ENCODE peak calls at places on chromosomes 6 and 20, in eight cellular contexts. One of them, this sample, is unnamed. For H3K36me3, the result is how much of the 10 kb centered on the place peaks cover.

GRCh38 chr6:27758471-27758870 is 153.7 kb downstream of the OR2B2 start:
- ATAC-seq in body of pancreas: no peak
- ATAC-seq in HCT116: no peak
- ATAC-seq in heart left ventricle: no peak
- ATAC-seq in upper lobe of left lung: no peak
- ATAC-seq in K562: peak
- ATAC-seq in IMR-90: no peak
- ATAC-seq in HepG2: no peak
- ATAC-seq in this sample: no peak

GRCh38 chr20:23349338-23350006 is 1.1 kb upstream of the NXT1 start:
- ATAC-seq in body of pancreas: peak
- ATAC-seq in HCT116: no peak
- ATAC-seq in heart left ventricle: peak
- ATAC-seq in upper lobe of left lung: no peak
- ATAC-seq in K562: no peak
- ATAC-seq in IMR-90: peak
- ATAC-seq in HepG2: peak
- ATAC-seq in this sample: peak

GRCh38 chr6:142822383-142822782 is 122.6 kb downstream of the HIVEP2 start:
- ATAC-seq in body of pancreas: no peak
- ATAC-seq in HCT116: no peak
- ATAC-seq in heart left ventricle: no peak
- ATAC-seq in upper lobe of left lung: no peak
- ATAC-seq in K562: no peak
- ATAC-seq in IMR-90: no peak
- ATAC-seq in HepG2: no peak
- ATAC-seq in this sample: no peak

GRCh38 chr6:14995966-14996602 is 249.8 kb upstream of the JARID2 start:
- ATAC-seq in body of pancreas: no peak
- ATAC-seq in HCT116: no peak
- ATAC-seq in heart left ventricle: peak
- ATAC-seq in upper lobe of left lung: no peak
- ATAC-seq in K562: no peak
- ATAC-seq in IMR-90: no peak
- ATAC-seq in HepG2: no peak
- ATAC-seq in this sample: no peak

GRCh38 chr6:40955181-40955550 is 83.9 kb downstream of the UNC5CL start:
- ATAC-seq in body of pancreas: no peak
- ATAC-seq in HCT116: no peak
- ATAC-seq in heart left ventricle: no peak
- ATAC-seq in upper lobe of left lung: peak
- ATAC-seq in K562: no peak
- ATAC-seq in IMR-90: no peak
- ATAC-seq in HepG2: no peak
- ATAC-seq in this sample: no peak

GRCh38 chr20:79565-79964 is 7.9 kb upstream of the DEFB125 start:
- ATAC-seq in body of pancreas: no peak
- ATAC-seq in HCT116: no peak
- ATAC-seq in heart left ventricle: no peak
- ATAC-seq in upper lobe of left lung: no peak
- ATAC-seq in K562: no peak
- ATAC-seq in IMR-90: no peak
- ATAC-seq in HepG2: peak
- ATAC-seq in this sample: no peak

GRCh38 chr20:32462900-32463641 is 104.9 kb downstream of the ASXL1 start:
- ATAC-seq in body of pancreas: peak
- ATAC-seq in HCT116: no peak
- ATAC-seq in heart left ventricle: peak
- ATAC-seq in upper lobe of left lung: no peak
- ATAC-seq in K562: no peak
- ATAC-seq in IMR-90: no peak
- ATAC-seq in HepG2: no peak
- ATAC-seq in this sample: no peak

GRCh38 chr6:90425161-90425641 is 128.6 kb upstream of the BACH2 start:
- ATAC-seq in body of pancreas: no peak
- ATAC-seq in HCT116: no peak
- ATAC-seq in heart left ventricle: no peak
- ATAC-seq in upper lobe of left lung: no peak
- ATAC-seq in K562: no peak
- ATAC-seq in IMR-90: no peak
- ATAC-seq in HepG2: no peak
- ATAC-seq in this sample: no peak

GRCh38 chr6:26243132-26243531 is 121.9 kb upstream of the BTN3A2 start:
- ATAC-seq in body of pancreas: no peak
- ATAC-seq in HCT116: peak
- ATAC-seq in heart left ventricle: no peak
- ATAC-seq in upper lobe of left lung: no peak
- ATAC-seq in K562: peak
- ATAC-seq in IMR-90: no peak
- ATAC-seq in HepG2: no peak
- ATAC-seq in this sample: no peak

GRCh38 chr6:163201855-163202254 is 212.7 kb upstream of the QKI start:
- ATAC-seq in body of pancreas: no peak
- ATAC-seq in HCT116: no peak
- ATAC-seq in heart left ventricle: no peak
- ATAC-seq in upper lobe of left lung: peak
- ATAC-seq in K562: no peak
- ATAC-seq in IMR-90: no peak
- ATAC-seq in HepG2: no peak
- ATAC-seq in this sample: no peak

GRCh38 chr6:30876039-30876730 is 8.1 kb upstream of the DDR1 start:
- ATAC-seq in body of pancreas: peak
- ATAC-seq in HCT116: no peak
- ATAC-seq in heart left ventricle: no peak
- ATAC-seq in upper lobe of left lung: no peak
- ATAC-seq in K562: no peak
- ATAC-seq in IMR-90: no peak
- ATAC-seq in HepG2: no peak
- ATAC-seq in this sample: peak

GRCh38 chr6:125124250-125124777 is 29.3 kb upstream of the TPD52L1 start:
- ATAC-seq in body of pancreas: no peak
- ATAC-seq in HCT116: peak
- ATAC-seq in heart left ventricle: no peak
- ATAC-seq in upper lobe of left lung: no peak
- ATAC-seq in K562: peak
- ATAC-seq in IMR-90: no peak
- ATAC-seq in HepG2: peak
- ATAC-seq in this sample: no peak

GRCh38 chr6:38603492-38603891 is 36.2 kb downstream of the BTBD9 start:
- ATAC-seq in body of pancreas: no peak
- ATAC-seq in HCT116: no peak
- ATAC-seq in heart left ventricle: no peak
- ATAC-seq in upper lobe of left lung: no peak
- ATAC-seq in K562: no peak
- ATAC-seq in IMR-90: no peak
- ATAC-seq in HepG2: peak
- ATAC-seq in this sample: no peak

GRCh38 chr20:51569815-51570741 is 27.6 kb upstream of the NFATC2 start:
- ATAC-seq in body of pancreas: no peak
- ATAC-seq in HCT116: no peak
- ATAC-seq in heart left ventricle: peak
- ATAC-seq in upper lobe of left lung: no peak
- ATAC-seq in K562: no peak
- ATAC-seq in IMR-90: no peak
- ATAC-seq in HepG2: no peak
- ATAC-seq in this sample: no peak

GRCh38 chr6:43907789-43908472 is 137.9 kb downstream of the VEGFA start:
- ATAC-seq in body of pancreas: no peak
- ATAC-seq in HCT116: no peak
- ATAC-seq in heart left ventricle: peak
- ATAC-seq in upper lobe of left lung: no peak
- ATAC-seq in K562: no peak
- ATAC-seq in IMR-90: no peak
- ATAC-seq in HepG2: no peak
- ATAC-seq in this sample: no peak

GRCh38 chr6:132504757-132505156 is 8.2 kb downstream of the STX7 start:
- ATAC-seq in body of pancreas: no peak
- ATAC-seq in HCT116: no peak
- ATAC-seq in heart left ventricle: peak
- ATAC-seq in upper lobe of left lung: no peak
- ATAC-seq in K562: no peak
- ATAC-seq in IMR-90: no peak
- ATAC-seq in HepG2: no peak
- ATAC-seq in this sample: no peak

GRCh38 chr6:135088232-135088760 is 33.7 kb upstream of the HBS1L start:
- ATAC-seq in body of pancreas: peak
- ATAC-seq in HCT116: no peak
- ATAC-seq in heart left ventricle: no peak
- ATAC-seq in upper lobe of left lung: no peak
- ATAC-seq in K562: no peak
- ATAC-seq in IMR-90: no peak
- ATAC-seq in HepG2: peak
- ATAC-seq in this sample: no peak

GRCh38 chr20:38229376-38230252 is 30.9 kb downstream of the KIAA1755 start:
- ATAC-seq in body of pancreas: no peak
- ATAC-seq in HCT116: peak
- ATAC-seq in heart left ventricle: peak
- ATAC-seq in upper lobe of left lung: peak
- ATAC-seq in K562: peak
- ATAC-seq in IMR-90: peak
- ATAC-seq in HepG2: peak
- ATAC-seq in this sample: no peak

GRCh38 chr6:19181252-19181651 is 655.9 kb upstream of the ID4 start:
- ATAC-seq in body of pancreas: no peak
- ATAC-seq in HCT116: no peak
- ATAC-seq in heart left ventricle: peak
- ATAC-seq in upper lobe of left lung: no peak
- ATAC-seq in K562: no peak
- ATAC-seq in IMR-90: no peak
- ATAC-seq in HepG2: no peak
- ATAC-seq in this sample: no peak

GRCh38 chr20:55456316-55456940 is 548.9 kb downstream of the CBLN4 start:
- ATAC-seq in body of pancreas: no peak
- ATAC-seq in HCT116: no peak
- ATAC-seq in heart left ventricle: no peak
- ATAC-seq in upper lobe of left lung: no peak
- ATAC-seq in K562: no peak
- ATAC-seq in IMR-90: no peak
- ATAC-seq in HepG2: no peak
- ATAC-seq in this sample: no peak
- H3K27ac ChIP-seq in body of pancreas: no peak
- H3K27ac ChIP-seq in HCT116: no peak
- H3K27ac ChIP-seq in heart left ventricle: no peak
- H3K27ac ChIP-seq in upper lobe of left lung: no peak
- H3K27ac ChIP-seq in K562: no peak
- H3K27ac ChIP-seq in IMR-90: no peak
- H3K27ac ChIP-seq in HepG2: no peak
- H3K27ac ChIP-seq in this sample: no peak

GRCh38 chr6:166008441-166009369 is 158.9 kb downstream of the TBXT start:
- ATAC-seq in body of pancreas: no peak
- ATAC-seq in HCT116: no peak
- ATAC-seq in heart left ventricle: no peak
- ATAC-seq in upper lobe of left lung: no peak
- ATAC-seq in K562: no peak
- ATAC-seq in IMR-90: peak
- ATAC-seq in HepG2: peak
- ATAC-seq in this sample: peak

GRCh38 chr6:166005846-166006592 is 161.6 kb downstream of the TBXT start:
- ATAC-seq in body of pancreas: peak
- ATAC-seq in HCT116: no peak
- ATAC-seq in heart left ventricle: peak
- ATAC-seq in upper lobe of left lung: no peak
- ATAC-seq in K562: no peak
- ATAC-seq in IMR-90: peak
- ATAC-seq in HepG2: no peak
- ATAC-seq in this sample: peak

GRCh38 chr6:166007349-166008263 is 160.0 kb downstream of the TBXT start:
- ATAC-seq in body of pancreas: no peak
- ATAC-seq in HCT116: no peak
- ATAC-seq in heart left ventricle: peak
- ATAC-seq in upper lobe of left lung: no peak
- ATAC-seq in K562: no peak
- ATAC-seq in IMR-90: peak
- ATAC-seq in HepG2: no peak
- ATAC-seq in this sample: no peak

GRCh38 chr6:166005401-166005845 is 162.2 kb downstream of the TBXT start:
- ATAC-seq in body of pancreas: peak
- ATAC-seq in HCT116: no peak
- ATAC-seq in heart left ventricle: peak
- ATAC-seq in upper lobe of left lung: no peak
- ATAC-seq in K562: no peak
- ATAC-seq in IMR-90: peak
- ATAC-seq in HepG2: no peak
- ATAC-seq in this sample: peak

GRCh38 chr6:166006593-166007301 is 160.9 kb downstream of the TBXT start:
- ATAC-seq in body of pancreas: no peak
- ATAC-seq in HCT116: no peak
- ATAC-seq in heart left ventricle: no peak
- ATAC-seq in upper lobe of left lung: no peak
- ATAC-seq in K562: no peak
- ATAC-seq in IMR-90: peak
- ATAC-seq in HepG2: no peak
- ATAC-seq in this sample: no peak
- H3K36me3 ChIP-seq in body of pancreas: under half
- H3K36me3 ChIP-seq in HCT116: under half
- H3K36me3 ChIP-seq in heart left ventricle: under half
- H3K36me3 ChIP-seq in upper lobe of left lung: under half
- H3K36me3 ChIP-seq in K562: under half
- H3K36me3 ChIP-seq in IMR-90: under half
- H3K36me3 ChIP-seq in HepG2: under half
- H3K36me3 ChIP-seq in this sample: under half

GRCh38 chr6:149923327-149923986 is 536 bp upstream of the RAET1G start:
- ATAC-seq in body of pancreas: peak
- ATAC-seq in HCT116: no peak
- ATAC-seq in heart left ventricle: no peak
- ATAC-seq in upper lobe of left lung: no peak
- ATAC-seq in K562: no peak
- ATAC-seq in IMR-90: no peak
- ATAC-seq in HepG2: no peak
- ATAC-seq in this sample: no peak
- TF ChIP-seq POLR2A in body of pancreas: no peak
- TF ChIP-seq POLR2A in HCT116: no peak
- TF ChIP-seq POLR2A in heart left ventricle: no peak
- TF ChIP-seq POLR2A in upper lobe of left lung: no peak
- TF ChIP-seq POLR2A in K562: no peak
- TF ChIP-seq POLR2A in IMR-90: no peak
- TF ChIP-seq POLR2A in HepG2: no peak
- TF ChIP-seq POLR2A in this sample: no peak

GRCh38 chr6:10395946-10396577 is 18.8 kb downstream of the TFAP2A start:
- ATAC-seq in body of pancreas: no peak
- ATAC-seq in HCT116: no peak
- ATAC-seq in heart left ventricle: no peak
- ATAC-seq in upper lobe of left lung: no peak
- ATAC-seq in K562: peak
- ATAC-seq in IMR-90: no peak
- ATAC-seq in HepG2: no peak
- ATAC-seq in this sample: no peak

GRCh38 chr6:10395171-10395945 is 19.5 kb downstream of the TFAP2A start:
- ATAC-seq in body of pancreas: no peak
- ATAC-seq in HCT116: no peak
- ATAC-seq in heart left ventricle: no peak
- ATAC-seq in upper lobe of left lung: no peak
- ATAC-seq in K562: no peak
- ATAC-seq in IMR-90: no peak
- ATAC-seq in HepG2: no peak
- ATAC-seq in this sample: no peak

GRCh38 chr6:10391299-10391630 is 23.6 kb downstream of the TFAP2A start:
- ATAC-seq in body of pancreas: no peak
- ATAC-seq in HCT116: no peak
- ATAC-seq in heart left ventricle: no peak
- ATAC-seq in upper lobe of left lung: peak
- ATAC-seq in K562: no peak
- ATAC-seq in IMR-90: no peak
- ATAC-seq in HepG2: no peak
- ATAC-seq in this sample: no peak

GRCh38 chr6:10391799-10392198 is 23.1 kb downstream of the TFAP2A start:
- ATAC-seq in body of pancreas: no peak
- ATAC-seq in HCT116: no peak
- ATAC-seq in heart left ventricle: no peak
- ATAC-seq in upper lobe of left lung: no peak
- ATAC-seq in K562: no peak
- ATAC-seq in IMR-90: no peak
- ATAC-seq in HepG2: no peak
- ATAC-seq in this sample: no peak

GRCh38 chr6:10393544-10394225 is 21.2 kb downstream of the TFAP2A start:
- ATAC-seq in body of pancreas: no peak
- ATAC-seq in HCT116: no peak
- ATAC-seq in heart left ventricle: no peak
- ATAC-seq in upper lobe of left lung: no peak
- ATAC-seq in K562: peak
- ATAC-seq in IMR-90: no peak
- ATAC-seq in HepG2: no peak
- ATAC-seq in this sample: no peak
- H3K27ac ChIP-seq in body of pancreas: no peak
- H3K27ac ChIP-seq in HCT116: no peak
- H3K27ac ChIP-seq in heart left ventricle: no peak
- H3K27ac ChIP-seq in upper lobe of left lung: no peak
- H3K27ac ChIP-seq in K562: no peak
- H3K27ac ChIP-seq in IMR-90: no peak
- H3K27ac ChIP-seq in HepG2: no peak
- H3K27ac ChIP-seq in this sample: no peak

This sample was measured in gastroesophageal sphincter.